ENCODE peak calls at places on chromosomes 4 and X, in nine cellular contexts. E is astrocyte, X is mammary epithelial cell, I is IMR-90, F is GM23338, N is HCT116, Q is neuronal stem cell, M is PC-9, S is hepatocyte. L is an unnamed sample. For H3K4me1, the result is how much of the 10 kb centered on the place peaks cover.

GRCh38 chr4:40292313-40292759 is 42.8 kb upstream of the CHRNA9 start:
- DNase-seq in Q (no peak), I (peak), F (peak), N (no peak), S (peak), M (no peak), E (no peak), X (peak), L (peak)

GRCh38 chr4:147096667-147097604 is 151.3 kb upstream of the TTC29 start:
- DNase-seq in S (peak), F (peak), X (peak), E (no peak), M (no peak), I (peak), N (peak), Q (peak), L (peak)

GRCh38 chrX:70878925-70879324 is 29.6 kb downstream of the TEX11 start:
- DNase-seq in S (no peak), F (no peak), E (no peak), M (no peak), Q (no peak), I (no peak), N (no peak), X (no peak), L (no peak)

GRCh38 chr4:8908206-8908893 is 36.7 kb upstream of the HMX1 start:
- DNase-seq in I (no peak), E (no peak), Q (no peak), M (no peak), S (no peak), X (no peak), F (no peak), N (no peak), L (no peak)

GRCh38 chr4:113893546-113893945 is 85.9 kb downstream of the ARSJ start:
- DNase-seq in M (no peak), Q (no peak), N (no peak), E (no peak), I (peak), S (no peak), F (no peak), X (no peak), L (peak)

GRCh38 chr4:105709081-105709450 is 482 bp downstream of the GSTCD start:
- DNase-seq in Q (no peak), M (no peak), N (peak), S (peak), I (no peak), F (peak), X (peak), E (peak), L (peak)

GRCh38 chrX:154411981-154412340 is 622 bp downstream of the TAFAZZIN start:
- DNase-seq in N (no peak), Q (no peak), E (peak), F (peak), M (peak), S (peak), X (peak), I (peak), L (peak)

GRCh38 chrX:47936224-47936939 is 67.4 kb downstream of the ZNF182 start:
- DNase-seq in S (peak), X (no peak), N (no peak), I (no peak), E (no peak), M (no peak), F (peak), Q (no peak), L (no peak)

GRCh38 chrX:112941209-112941788 is 100.7 kb upstream of the AMOT start:
- DNase-seq in I (peak), N (no peak), X (no peak), F (no peak), M (no peak), E (no peak), Q (no peak), S (peak), L (no peak)

GRCh38 chrX:24619647-24620046 is 27.5 kb downstream of the PCYT1B start:
- DNase-seq in M (no peak), S (peak), X (peak), Q (no peak), E (peak), I (peak), F (no peak), N (no peak), L (peak)

GRCh38 chr4:77815651-77816050 is 3.5 kb downstream of the CNOT6L start:
- DNase-seq in M (no peak), S (no peak), Q (no peak), I (no peak), N (no peak), X (no peak), E (no peak), F (no peak), L (no peak)
- H3K4me1 ChIP-seq in M (under half), S (under half), Q (under half), I (under half), N (under half), X (under half), E (under half), F (under half), L (under half)

DNA sequence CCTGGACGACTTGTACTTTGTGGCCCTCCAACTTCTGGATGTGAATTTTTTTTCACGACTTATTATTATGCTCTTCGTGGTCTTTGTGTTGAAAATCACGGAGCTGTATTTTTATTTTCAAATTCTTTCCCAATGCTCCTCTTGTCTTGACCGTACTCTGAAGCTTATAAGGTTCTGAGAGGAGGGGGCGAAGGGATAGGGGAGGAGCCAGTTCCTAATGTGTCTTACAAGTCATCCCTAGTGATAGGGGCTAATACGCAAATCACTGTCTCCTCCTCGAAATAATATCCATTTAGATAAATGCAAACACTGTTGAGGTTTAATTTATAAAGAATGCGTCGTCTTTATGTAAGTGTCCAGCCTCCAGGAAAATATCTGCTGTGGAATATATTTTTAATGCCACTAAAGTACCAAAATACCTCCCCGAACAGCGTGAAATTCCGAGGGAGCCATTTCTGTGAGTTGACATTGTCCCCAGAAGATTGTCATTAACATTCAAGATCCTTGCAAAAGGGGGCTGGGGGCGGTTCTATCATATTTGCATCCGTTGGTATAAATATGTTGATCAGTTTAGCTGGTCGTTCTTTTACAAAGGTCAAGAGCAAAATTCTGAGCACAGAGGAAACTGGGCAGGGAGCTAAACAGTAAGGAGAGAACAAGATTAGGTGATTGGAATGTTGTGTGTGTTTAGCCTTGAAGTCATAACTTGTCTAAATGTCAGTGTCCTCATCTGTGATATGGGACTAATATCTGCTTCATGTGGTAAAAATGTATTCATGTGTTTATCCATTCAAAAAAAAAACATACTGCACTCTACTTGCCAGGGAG is 3.7 kb upstream of the FAT1 start:
- DNase-seq in F (peak), M (no peak), S (no peak), E (peak), N (no peak), Q (no peak), I (peak), X (no peak), L (peak)
- H3K27ac ChIP-seq in F (no peak), M (peak), S (peak), E (peak), N (peak), Q (peak), I (peak), X (peak), L (peak)

GRCh38 chr4:166585491-166585890 is 648.8 kb downstream of the SPOCK3 start:
- DNase-seq in N (no peak), M (no peak), F (no peak), Q (no peak), I (no peak), X (no peak), S (no peak), E (no peak), L (no peak)
- H2AFZ ChIP-seq in N (no peak), M (no peak), F (no peak), Q (no peak), I (no peak), X (no peak), S (no peak), E (no peak), L (no peak)

DNA sequence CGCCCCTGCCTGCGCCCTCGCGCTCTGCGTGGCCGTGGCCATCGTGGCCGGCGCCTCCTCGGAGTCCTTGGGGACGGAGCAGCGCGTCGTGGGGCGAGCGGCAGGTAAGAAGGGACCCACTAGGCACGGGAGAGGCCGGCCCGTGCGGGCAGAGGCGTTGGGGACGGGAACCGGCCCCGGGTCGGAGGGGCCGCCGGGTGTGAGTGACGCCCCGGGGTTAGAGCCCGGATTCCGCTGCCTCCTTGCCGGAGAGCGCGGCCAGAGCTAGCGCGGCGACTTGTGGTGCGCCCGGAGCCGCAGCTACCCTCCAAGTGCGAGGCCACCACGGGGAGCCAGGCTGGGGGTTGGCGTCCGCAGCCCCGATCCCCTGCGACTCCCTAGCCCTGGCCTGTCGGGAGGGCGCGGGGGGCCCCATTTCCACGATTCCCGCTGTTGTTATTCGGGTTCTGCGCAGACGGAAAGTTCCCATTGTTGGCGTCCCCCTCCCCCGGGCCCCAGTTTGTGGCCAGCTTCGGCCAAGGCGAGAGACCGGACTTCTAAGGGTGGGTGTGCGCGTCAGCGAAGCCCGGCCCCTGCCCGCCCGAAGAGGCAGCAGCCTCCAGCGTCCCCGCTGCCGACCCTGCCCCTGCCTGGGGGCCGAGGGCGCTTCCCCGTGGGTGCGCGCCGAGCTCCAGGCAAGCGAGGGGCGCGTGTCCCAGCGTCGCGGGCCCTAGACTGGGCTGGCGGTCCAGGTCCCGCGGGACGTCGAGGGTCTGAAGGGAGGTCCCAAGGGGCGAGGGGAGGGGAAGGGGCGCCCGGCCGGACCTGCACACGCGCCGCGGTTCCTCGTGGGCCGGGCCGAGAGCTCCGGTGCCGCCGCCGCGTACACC is 1.1 kb downstream of the FGFR3 start:
- DNase-seq in X (peak), E (no peak), S (no peak), N (no peak), F (peak), I (no peak), M (peak), Q (no peak), L (peak)
- H3K4me1 ChIP-seq in X (under half), E (under half), S (under half), N (under half), F (under half), I (under half), M (under half), Q (under half), L (under half)

DNA sequence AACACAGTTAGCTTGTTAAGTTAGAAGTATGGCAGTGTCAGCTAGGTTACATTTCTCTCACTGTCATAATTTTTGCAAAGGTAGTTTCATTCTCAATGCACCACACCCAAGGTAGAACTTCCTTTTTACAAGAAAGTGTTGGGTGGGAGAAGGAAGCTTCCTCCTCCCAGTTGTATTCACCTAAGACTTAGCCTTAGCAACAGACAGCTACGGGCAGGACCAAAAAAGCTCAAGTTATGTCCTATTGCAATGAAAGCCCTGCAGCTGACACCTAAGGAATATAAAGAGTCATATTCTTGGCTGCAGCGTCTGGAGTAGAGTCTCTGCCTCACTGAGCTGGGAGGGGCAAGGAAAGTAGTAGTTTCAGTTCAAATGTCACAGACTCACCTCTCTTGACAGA is 25.1 kb upstream of the PRDM8 start:
- DNase-seq in S (no peak), N (no peak), M (no peak), E (no peak), X (no peak), Q (no peak), I (no peak), F (no peak), L (peak)
- H3K27ac ChIP-seq in S (no peak), N (no peak), M (no peak), E (no peak), X (no peak), Q (no peak), I (no peak), F (no peak), L (no peak)

GRCh38 chr4:140238353-140239041 is 84.5 kb upstream of the MAML3 start:
- DNase-seq in M (peak), Q (peak), N (no peak), X (peak), S (peak), I (peak), F (peak), E (peak), L (peak)
- H2AFZ ChIP-seq in M (no peak), Q (peak), N (no peak), X (peak), S (peak), I (peak), F (peak), E (peak), L (peak)

DNA sequence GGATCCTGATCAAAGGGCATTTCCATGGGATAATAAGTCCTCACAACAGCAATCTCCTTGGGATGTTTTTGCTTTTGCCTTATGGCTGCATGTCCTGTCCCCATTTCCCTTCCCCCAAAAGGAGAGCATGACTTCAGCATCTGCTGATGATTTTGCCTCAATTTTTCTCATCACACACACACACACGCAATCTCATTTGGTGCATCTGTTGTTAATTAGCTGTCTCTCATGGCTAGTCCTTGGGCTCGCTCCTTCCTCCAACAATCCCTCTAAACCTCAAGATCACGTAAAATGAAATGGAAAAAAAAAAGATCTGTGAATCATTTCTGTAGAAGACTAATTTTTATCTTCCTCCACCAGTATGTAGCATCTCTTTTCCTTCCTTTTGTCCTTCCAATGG is 153.6 kb downstream of the RBMX2 start:
- DNase-seq in X (no peak), I (no peak), E (no peak), F (no peak), Q (no peak), M (no peak), S (no peak), N (no peak), L (peak)
- H3K4me1 ChIP-seq in X (under half), I (under half), E (under half), F (under half), Q (under half), M (under half), S (under half), N (under half), L (under half)

GRCh38 chrX:123084797-123085196 is 99.3 kb upstream of the GRIA3 start:
- DNase-seq in I (no peak), Q (no peak), F (no peak), E (peak), S (no peak), M (no peak), N (no peak), X (peak), L (peak)

GRCh38 chrX:123086768-123087167 is 97.3 kb upstream of the GRIA3 start:
- DNase-seq in E (no peak), N (no peak), X (no peak), I (no peak), M (no peak), F (no peak), Q (no peak), S (no peak), L (no peak)

GRCh38 chrX:123083924-123084323 is 100.2 kb upstream of the GRIA3 start:
- DNase-seq in F (no peak), E (peak), M (no peak), I (no peak), Q (no peak), N (no peak), X (peak), S (no peak), L (peak)

GRCh38 chrX:123087326-123087725 is 96.8 kb upstream of the GRIA3 start:
- DNase-seq in E (peak), F (no peak), N (no peak), I (no peak), M (no peak), S (no peak), X (peak), Q (no peak), L (peak)

DNA sequence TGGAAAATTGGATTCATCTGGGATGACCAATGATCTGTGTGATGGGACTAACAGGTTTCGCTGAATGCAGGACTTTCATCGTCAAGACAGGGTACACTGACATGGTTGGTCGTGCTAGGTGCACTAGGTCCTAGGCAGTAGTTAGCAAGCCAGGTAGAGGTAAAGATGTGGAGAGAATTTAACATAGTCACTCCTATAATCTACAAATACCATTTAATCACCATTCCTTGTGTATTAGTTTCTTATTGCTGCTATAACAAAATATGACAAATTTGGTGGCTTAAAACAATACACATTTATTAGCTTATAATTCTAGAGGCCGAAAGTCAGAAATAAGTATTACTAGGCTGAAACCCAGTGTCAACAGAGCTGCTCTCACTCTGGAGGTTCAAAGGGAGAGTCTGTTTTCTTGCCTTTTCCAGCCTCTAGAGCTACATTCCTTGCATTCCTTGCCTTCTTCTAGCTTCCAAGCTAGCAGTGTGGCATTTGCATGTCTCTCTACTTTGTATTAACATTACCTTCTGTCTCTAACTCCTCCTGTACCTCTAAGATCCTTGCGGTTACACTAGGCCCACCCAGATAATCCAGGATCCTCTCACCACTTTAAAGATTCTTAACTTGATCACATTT is 98.7 kb upstream of the GRIA3 start:
- DNase-seq in E (peak), M (no peak), Q (no peak), S (no peak), X (no peak), N (no peak), I (no peak), F (peak), L (no peak)
- H3K27ac ChIP-seq in E (peak), M (no peak), Q (no peak), S (no peak), X (peak), N (no peak), I (no peak), F (no peak), L (peak)

GRCh38 chr4:3520796-3521600 is 11.2 kb downstream of the LRPAP1 start:
- DNase-seq in N (no peak), I (no peak), Q (no peak), S (no peak), X (no peak), E (no peak), F (no peak), M (no peak), L (no peak)
- H2AFZ ChIP-seq in N (no peak), I (no peak), Q (no peak), S (no peak), X (no peak), E (no peak), F (no peak), M (no peak), L (no peak)

L was measured in GM23248.